ENCODE peak calls at places on chromosomes 5 and 9, in nine cellular contexts. One of them, this sample, is unnamed.
A peak's percentile ranks its signal among the peaks of the same experiment; 100 is the strongest.

GRCh38 chr5:29758986-29759421 is 1434.5 kb upstream of the CDH6 start:
- DNase-seq in stomach: no peak
- DNase-seq in A549: peak; percentile 79
- DNase-seq in ovary: no peak
- DNase-seq in K562: no peak
- DNase-seq in upper lobe of left lung: no peak
- DNase-seq in HepG2: peak; percentile 97
- DNase-seq in suprapubic skin: no peak
- DNase-seq in sigmoid colon: no peak
- DNase-seq in this sample: no peak

GRCh38 chr5:31632460-31632859 is 6.5 kb upstream of the PDZD2 start:
- DNase-seq in stomach: no peak
- DNase-seq in A549: no peak
- DNase-seq in ovary: no peak
- DNase-seq in K562: no peak
- DNase-seq in upper lobe of left lung: no peak
- DNase-seq in HepG2: no peak
- DNase-seq in suprapubic skin: no peak
- DNase-seq in sigmoid colon: no peak
- DNase-seq in this sample: no peak

GRCh38 chr5:39021413-39021812 is 52.8 kb downstream of the RICTOR start:
- DNase-seq in stomach: no peak
- DNase-seq in A549: peak; percentile 22
- DNase-seq in ovary: no peak
- DNase-seq in K562: peak; percentile 40
- DNase-seq in upper lobe of left lung: no peak
- DNase-seq in HepG2: no peak
- DNase-seq in suprapubic skin: no peak
- DNase-seq in sigmoid colon: no peak
- DNase-seq in this sample: no peak

GRCh38 chr5:158897444-158898160 is 202.1 kb downstream of the EBF1 start:
- DNase-seq in stomach: no peak
- DNase-seq in A549: no peak
- DNase-seq in ovary: no peak
- DNase-seq in K562: no peak
- DNase-seq in upper lobe of left lung: no peak
- DNase-seq in HepG2: no peak
- DNase-seq in suprapubic skin: no peak
- DNase-seq in sigmoid colon: no peak
- DNase-seq in this sample: no peak

GRCh38 chr5:107478068-107478641 is 192.6 kb downstream of the EFNA5 start:
- DNase-seq in stomach: no peak
- DNase-seq in A549: no peak
- DNase-seq in ovary: no peak
- DNase-seq in K562: no peak
- DNase-seq in upper lobe of left lung: no peak
- DNase-seq in HepG2: no peak
- DNase-seq in suprapubic skin: no peak
- DNase-seq in sigmoid colon: no peak
- DNase-seq in this sample: no peak

GRCh38 chr9:137023157-137023556 is 4.9 kb downstream of the ABCA2 start:
- DNase-seq in stomach: no peak
- DNase-seq in A549: no peak
- DNase-seq in ovary: no peak
- DNase-seq in K562: no peak
- DNase-seq in upper lobe of left lung: no peak
- DNase-seq in HepG2: no peak
- DNase-seq in suprapubic skin: no peak
- DNase-seq in sigmoid colon: no peak
- DNase-seq in this sample: no peak

GRCh38 chr5:15719784-15720183 is 219.8 kb downstream of the FBXL7 start:
- DNase-seq in stomach: no peak
- DNase-seq in A549: no peak
- DNase-seq in ovary: no peak
- DNase-seq in K562: no peak
- DNase-seq in upper lobe of left lung: no peak
- DNase-seq in HepG2: no peak
- DNase-seq in suprapubic skin: no peak
- DNase-seq in sigmoid colon: no peak
- DNase-seq in this sample: no peak

GRCh38 chr9:34253460-34253837 is 74.6 kb downstream of the UBAP1 start:
- DNase-seq in stomach: no peak
- DNase-seq in A549: peak; percentile 54
- DNase-seq in ovary: peak; percentile 47
- DNase-seq in K562: no peak
- DNase-seq in upper lobe of left lung: no peak
- DNase-seq in HepG2: no peak
- DNase-seq in suprapubic skin: no peak
- DNase-seq in sigmoid colon: peak; percentile 77
- DNase-seq in this sample: no peak

GRCh38 chr9:125513634-125514413 is 193.2 kb downstream of the MAPKAP1 start:
- DNase-seq in stomach: peak; percentile 68
- DNase-seq in A549: peak; percentile 34
- DNase-seq in ovary: peak; percentile 52
- DNase-seq in K562: peak; percentile 36
- DNase-seq in upper lobe of left lung: peak; percentile 37
- DNase-seq in HepG2: peak; percentile 68
- DNase-seq in suprapubic skin: no peak
- DNase-seq in sigmoid colon: no peak
- DNase-seq in this sample: peak; percentile 28

GRCh38 chr9:104905153-104905901 is 22.6 kb downstream of the ABCA1 start:
- DNase-seq in stomach: no peak
- DNase-seq in A549: no peak
- DNase-seq in ovary: no peak
- DNase-seq in K562: no peak
- DNase-seq in upper lobe of left lung: no peak
- DNase-seq in HepG2: no peak
- DNase-seq in suprapubic skin: no peak
- DNase-seq in sigmoid colon: no peak
- DNase-seq in this sample: no peak

GRCh38 chr5:124642148-124642547 is 104.3 kb downstream of the ZNF608 start:
- DNase-seq in stomach: no peak
- DNase-seq in A549: no peak
- DNase-seq in ovary: no peak
- DNase-seq in K562: no peak
- DNase-seq in upper lobe of left lung: no peak
- DNase-seq in HepG2: no peak
- DNase-seq in suprapubic skin: no peak
- DNase-seq in sigmoid colon: no peak
- DNase-seq in this sample: no peak

GRCh38 chr9:37650873-37651768 is at the start of gene FRMPD1:
- DNase-seq in stomach: peak; percentile 73
- DNase-seq in A549: peak; percentile 33
- DNase-seq in ovary: peak; percentile 70
- DNase-seq in K562: peak; percentile 69
- DNase-seq in upper lobe of left lung: peak; percentile 52
- DNase-seq in HepG2: peak; percentile 17
- DNase-seq in suprapubic skin: no peak
- DNase-seq in sigmoid colon: peak; percentile 74
- DNase-seq in this sample: peak; percentile 81

GRCh38 chr5:135745897-135746500 is 88.5 kb upstream of the SLC25A48 start:
- DNase-seq in stomach: no peak
- DNase-seq in A549: no peak
- DNase-seq in ovary: no peak
- DNase-seq in K562: peak; percentile 12
- DNase-seq in upper lobe of left lung: no peak
- DNase-seq in HepG2: no peak
- DNase-seq in suprapubic skin: no peak
- DNase-seq in sigmoid colon: no peak
- DNase-seq in this sample: no peak

GRCh38 chr5:99331061-99331460 is 402.3 kb upstream of the CHD1 start:
- DNase-seq in stomach: no peak
- DNase-seq in A549: no peak
- DNase-seq in ovary: no peak
- DNase-seq in K562: no peak
- DNase-seq in upper lobe of left lung: no peak
- DNase-seq in HepG2: no peak
- DNase-seq in suprapubic skin: no peak
- DNase-seq in sigmoid colon: no peak
- DNase-seq in this sample: no peak

GRCh38 chr5:81353189-81353588 is 40.7 kb downstream of the ACOT12 start:
- DNase-seq in stomach: no peak
- DNase-seq in A549: no peak
- DNase-seq in ovary: no peak
- DNase-seq in K562: no peak
- DNase-seq in upper lobe of left lung: no peak
- DNase-seq in HepG2: peak; percentile 85
- DNase-seq in suprapubic skin: no peak
- DNase-seq in sigmoid colon: no peak
- DNase-seq in this sample: no peak

GRCh38 chr5:141186897-141187512 is at the start of gene PCDHB9:
- DNase-seq in stomach: no peak
- DNase-seq in A549: peak; percentile 15
- DNase-seq in ovary: no peak
- DNase-seq in K562: peak; percentile 37
- DNase-seq in upper lobe of left lung: no peak
- DNase-seq in HepG2: peak; percentile 17
- DNase-seq in suprapubic skin: no peak
- DNase-seq in sigmoid colon: no peak
- DNase-seq in this sample: no peak

GRCh38 chr5:141180313-141180712 is 1.9 kb upstream of the PCDHB16 start:
- DNase-seq in stomach: no peak
- DNase-seq in A549: no peak
- DNase-seq in ovary: no peak
- DNase-seq in K562: no peak
- DNase-seq in upper lobe of left lung: no peak
- DNase-seq in HepG2: no peak
- DNase-seq in suprapubic skin: no peak
- DNase-seq in sigmoid colon: no peak
- DNase-seq in this sample: no peak

GRCh38 chr5:141182248-141182647 is at the start of gene PCDHB16:
- DNase-seq in stomach: no peak
- DNase-seq in A549: peak; percentile 24
- DNase-seq in ovary: peak; percentile 67
- DNase-seq in K562: peak; percentile 31
- DNase-seq in upper lobe of left lung: no peak
- DNase-seq in HepG2: peak; percentile 53
- DNase-seq in suprapubic skin: no peak
- DNase-seq in sigmoid colon: peak; percentile 74
- DNase-seq in this sample: no peak
- H3K4me3 ChIP-seq in stomach: peak within 1 kb of the TSS; percentile 28
- H3K4me3 ChIP-seq in A549: no peak within 1 kb of the TSS
- H3K4me3 ChIP-seq in ovary: peak within 1 kb of the TSS; percentile 18
- H3K4me3 ChIP-seq in K562: no peak within 1 kb of the TSS
- H3K4me3 ChIP-seq in upper lobe of left lung: peak within 1 kb of the TSS; percentile 26
- H3K4me3 ChIP-seq in HepG2: peak within 1 kb of the TSS; percentile 61
- H3K4me3 ChIP-seq in suprapubic skin: peak within 1 kb of the TSS; percentile 38
- H3K4me3 ChIP-seq in sigmoid colon: peak within 1 kb of the TSS; percentile 28
- H3K4me3 ChIP-seq in this sample: no peak within 1 kb of the TSS

GRCh38 chr9:94638335-94639044 is 828 bp downstream of the FBP1 start:
- DNase-seq in stomach: peak; percentile 47
- DNase-seq in A549: no peak
- DNase-seq in ovary: no peak
- DNase-seq in K562: no peak
- DNase-seq in upper lobe of left lung: no peak
- DNase-seq in HepG2: no peak
- DNase-seq in suprapubic skin: no peak
- DNase-seq in sigmoid colon: no peak
- DNase-seq in this sample: no peak
- TF ChIP-seq EP300 in stomach: no peak
- TF ChIP-seq EP300 in A549: no peak
- TF ChIP-seq EP300 in ovary: no peak
- TF ChIP-seq EP300 in K562: no peak
- TF ChIP-seq EP300 in upper lobe of left lung: no peak
- TF ChIP-seq EP300 in HepG2: no peak
- TF ChIP-seq EP300 in suprapubic skin: no peak
- TF ChIP-seq EP300 in sigmoid colon: no peak
- TF ChIP-seq EP300 in this sample: no peak

DNA sequence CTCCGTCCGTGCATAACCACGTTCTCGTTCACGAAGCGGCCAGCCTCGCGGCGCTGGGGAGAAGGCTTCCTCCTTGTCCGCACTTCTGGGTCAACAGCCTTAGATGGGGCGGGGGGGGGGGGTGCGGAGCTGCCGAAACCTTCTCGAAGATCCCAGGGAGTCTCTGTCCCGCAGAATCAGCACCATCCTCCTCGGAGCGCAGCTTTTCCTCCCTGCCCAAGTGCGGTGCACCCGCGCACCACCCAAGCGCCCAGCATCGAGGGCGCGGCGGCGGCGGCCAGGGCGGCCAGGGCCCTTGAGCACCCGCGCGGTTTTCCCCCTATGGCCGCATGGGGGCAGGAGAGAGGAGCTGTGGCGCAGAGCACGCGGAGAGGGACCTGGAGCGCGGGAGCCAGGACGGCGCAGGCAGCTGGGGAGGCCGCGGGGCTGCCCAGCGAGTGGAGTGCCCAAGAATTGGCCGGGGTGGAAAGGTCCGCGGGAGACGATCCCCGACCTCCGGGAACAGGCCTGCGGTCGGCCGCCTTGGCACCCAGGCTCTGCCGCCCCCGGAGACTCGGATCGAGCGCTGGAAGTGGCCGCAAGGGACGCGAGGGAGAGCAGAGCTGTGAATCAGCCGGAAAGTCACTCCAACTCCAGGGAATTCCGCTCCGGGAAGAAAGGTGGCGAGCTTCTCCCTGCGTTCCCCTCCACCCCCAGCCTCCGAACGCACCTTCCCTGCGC is 43.1 kb downstream of the TMEM174 start:
- DNase-seq in stomach: peak; percentile 83
- DNase-seq in A549: peak; percentile 89
- DNase-seq in ovary: peak; percentile 83
- DNase-seq in K562: peak; percentile 81
- DNase-seq in upper lobe of left lung: peak; percentile 71
- DNase-seq in HepG2: peak; percentile 49
- DNase-seq in suprapubic skin: no peak
- DNase-seq in sigmoid colon: peak; percentile 83
- DNase-seq in this sample: peak; percentile 83
- TF ChIP-seq POLR2A in stomach: no peak
- TF ChIP-seq POLR2A in A549: peak; percentile 56
- TF ChIP-seq POLR2A in ovary: no peak
- TF ChIP-seq POLR2A in K562: no peak
- TF ChIP-seq POLR2A in upper lobe of left lung: no peak
- TF ChIP-seq POLR2A in HepG2: no peak
- TF ChIP-seq POLR2A in suprapubic skin: no peak
- TF ChIP-seq POLR2A in sigmoid colon: no peak
- TF ChIP-seq POLR2A in this sample: no peak

DNA sequence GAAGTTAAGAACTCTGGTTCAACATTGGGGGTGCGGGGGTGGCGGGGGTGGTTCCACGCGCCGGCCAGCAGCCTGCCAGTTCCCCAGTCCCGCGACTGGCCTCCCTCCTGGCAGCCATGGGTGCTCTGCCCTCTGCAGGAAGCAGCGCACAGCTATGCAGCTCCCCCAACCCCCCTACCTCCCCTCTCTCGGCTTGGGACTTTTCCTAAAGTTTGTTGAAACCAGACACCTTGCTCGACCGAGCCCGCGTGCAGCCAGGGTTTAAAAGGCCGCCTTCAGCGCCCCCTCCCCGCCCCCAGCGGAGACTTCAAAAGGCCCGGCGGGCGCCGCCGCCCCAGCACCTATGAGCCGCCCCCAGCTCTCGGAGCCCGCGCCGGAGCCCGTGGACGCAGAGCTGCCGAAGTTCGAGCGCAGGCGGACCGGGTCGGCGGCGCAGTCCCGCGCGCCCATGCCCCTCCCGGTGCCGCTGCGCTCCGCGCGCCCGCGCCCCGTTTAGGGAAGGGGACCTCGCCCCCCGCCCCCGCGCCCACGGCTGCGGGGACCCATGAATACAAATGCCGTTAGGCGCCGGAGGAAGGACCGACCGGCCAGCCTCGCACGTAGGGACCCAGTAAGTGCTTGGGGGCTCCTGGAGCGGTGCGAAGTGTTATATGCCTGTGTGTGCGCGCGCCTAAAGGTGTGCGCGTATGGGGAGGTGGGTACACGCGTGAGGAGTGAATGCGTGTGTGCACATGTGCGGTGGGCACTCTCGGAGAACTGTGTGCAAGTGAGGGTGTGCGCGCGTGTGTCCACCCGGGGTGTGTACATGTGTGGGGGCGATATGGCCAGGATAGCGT is 1.4 kb upstream of the COL27A1 start:
- DNase-seq in stomach: peak; percentile 33
- DNase-seq in A549: peak; percentile 52
- DNase-seq in ovary: no peak
- DNase-seq in K562: no peak
- DNase-seq in upper lobe of left lung: peak; percentile 42
- DNase-seq in HepG2: peak; percentile 95
- DNase-seq in suprapubic skin: no peak
- DNase-seq in sigmoid colon: no peak
- DNase-seq in this sample: no peak
- H3K4me3 ChIP-seq in stomach: peak overlapping the region; percentile 73
- H3K4me3 ChIP-seq in A549: peak overlapping the region; percentile 92
- H3K4me3 ChIP-seq in ovary: no peak overlapping the region
- H3K4me3 ChIP-seq in K562: no peak overlapping the region
- H3K4me3 ChIP-seq in upper lobe of left lung: peak overlapping the region; percentile 47
- H3K4me3 ChIP-seq in HepG2: peak overlapping the region; percentile 94
- H3K4me3 ChIP-seq in suprapubic skin: peak overlapping the region; percentile 83
- H3K4me3 ChIP-seq in sigmoid colon: peak overlapping the region; percentile 26
- H3K4me3 ChIP-seq in this sample: no peak overlapping the region